ENCODE peak calls at places on chromosomes 16 and 17, in seven cellular contexts. One of them, this sample, is unnamed. For H3K9me3, the result is how much of the 10 kb centered on the place peaks cover.

GRCh38 chr17:79923974-79924638 is 84.9 kb upstream of the CBX4 start:
- DNase-seq in cardiac muscle cell: peak
- DNase-seq in tibial artery: no peak
- DNase-seq in CD8-positive, alpha-beta T cell: peak
- DNase-seq in heart left ventricle: no peak
- DNase-seq in Peyer's patch: peak
- DNase-seq in stomach: peak
- DNase-seq in this sample: no peak

GRCh38 chr17:80716986-80717385 is 172.3 kb downstream of the RPTOR start:
- DNase-seq in heart left ventricle: no peak
- DNase-seq in tibial artery: no peak
- DNase-seq in cardiac muscle cell: no peak
- DNase-seq in Peyer's patch: no peak
- DNase-seq in stomach: no peak
- DNase-seq in CD8-positive, alpha-beta T cell: no peak
- DNase-seq in this sample: no peak

GRCh38 chr16:84068041-84068440 is 25.4 kb upstream of the SLC38A8 start:
- DNase-seq in stomach: no peak
- DNase-seq in Peyer's patch: no peak
- DNase-seq in tibial artery: no peak
- DNase-seq in cardiac muscle cell: no peak
- DNase-seq in heart left ventricle: no peak
- DNase-seq in CD8-positive, alpha-beta T cell: no peak
- DNase-seq in this sample: no peak

GRCh38 chr17:40535924-40536717 is 29.2 kb downstream of the CCR7 start:
- DNase-seq in stomach: no peak
- DNase-seq in Peyer's patch: no peak
- DNase-seq in tibial artery: peak
- DNase-seq in CD8-positive, alpha-beta T cell: no peak
- DNase-seq in cardiac muscle cell: peak
- DNase-seq in heart left ventricle: no peak
- DNase-seq in this sample: peak

GRCh38 chr17:16287563-16288027 is 65.7 kb downstream of the CENPV start:
- DNase-seq in heart left ventricle: no peak
- DNase-seq in CD8-positive, alpha-beta T cell: no peak
- DNase-seq in cardiac muscle cell: no peak
- DNase-seq in tibial artery: no peak
- DNase-seq in stomach: peak
- DNase-seq in Peyer's patch: peak
- DNase-seq in this sample: no peak

GRCh38 chr17:17812211-17813054 is 24.4 kb downstream of the SREBF1 start:
- DNase-seq in cardiac muscle cell: peak
- DNase-seq in Peyer's patch: peak
- DNase-seq in stomach: peak
- DNase-seq in tibial artery: peak
- DNase-seq in CD8-positive, alpha-beta T cell: peak
- DNase-seq in heart left ventricle: peak
- DNase-seq in this sample: peak

GRCh38 chr17:10197362-10197720 is 1.1 kb downstream of the GAS7 start:
- DNase-seq in Peyer's patch: no peak
- DNase-seq in cardiac muscle cell: peak
- DNase-seq in tibial artery: no peak
- DNase-seq in heart left ventricle: no peak
- DNase-seq in stomach: no peak
- DNase-seq in CD8-positive, alpha-beta T cell: no peak
- DNase-seq in this sample: peak

GRCh38 chr16:48206594-48207242 is 37.4 kb upstream of the LONP2 start:
- DNase-seq in tibial artery: no peak
- DNase-seq in CD8-positive, alpha-beta T cell: no peak
- DNase-seq in Peyer's patch: peak
- DNase-seq in cardiac muscle cell: no peak
- DNase-seq in heart left ventricle: no peak
- DNase-seq in stomach: no peak
- DNase-seq in this sample: no peak

GRCh38 chr17:75194879-75195278 is 10.6 kb upstream of the NUP85 start:
- DNase-seq in CD8-positive, alpha-beta T cell: no peak
- DNase-seq in cardiac muscle cell: no peak
- DNase-seq in Peyer's patch: no peak
- DNase-seq in tibial artery: no peak
- DNase-seq in stomach: no peak
- DNase-seq in heart left ventricle: no peak
- DNase-seq in this sample: no peak

GRCh38 chr17:81930142-81931125 is 2.9 kb upstream of the MAFG start:
- DNase-seq in Peyer's patch: no peak
- DNase-seq in heart left ventricle: no peak
- DNase-seq in CD8-positive, alpha-beta T cell: no peak
- DNase-seq in tibial artery: no peak
- DNase-seq in stomach: no peak
- DNase-seq in cardiac muscle cell: no peak
- DNase-seq in this sample: no peak

GRCh38 chr17:323181-323580 is 29.4 kb downstream of the RPH3AL start:
- DNase-seq in Peyer's patch: no peak
- DNase-seq in heart left ventricle: peak
- DNase-seq in tibial artery: no peak
- DNase-seq in cardiac muscle cell: no peak
- DNase-seq in CD8-positive, alpha-beta T cell: no peak
- DNase-seq in stomach: no peak
- DNase-seq in this sample: peak

GRCh38 chr17:77451271-77451893 is 310.6 kb downstream of the SEC14L1 start:
- DNase-seq in heart left ventricle: peak
- DNase-seq in Peyer's patch: peak
- DNase-seq in CD8-positive, alpha-beta T cell: peak
- DNase-seq in cardiac muscle cell: peak
- DNase-seq in stomach: peak
- DNase-seq in tibial artery: no peak
- DNase-seq in this sample: peak

GRCh38 chr16:3295209-3295608 is 10.0 kb downstream of the TIGD7 start:
- DNase-seq in cardiac muscle cell: no peak
- DNase-seq in tibial artery: no peak
- DNase-seq in heart left ventricle: no peak
- DNase-seq in Peyer's patch: no peak
- DNase-seq in stomach: no peak
- DNase-seq in CD8-positive, alpha-beta T cell: no peak
- DNase-seq in this sample: no peak
- H3K9me3 ChIP-seq in cardiac muscle cell: under half
- H3K9me3 ChIP-seq in tibial artery: half or more
- H3K9me3 ChIP-seq in heart left ventricle: half or more
- H3K9me3 ChIP-seq in Peyer's patch: half or more
- H3K9me3 ChIP-seq in stomach: half or more
- H3K9me3 ChIP-seq in CD8-positive, alpha-beta T cell: half or more
- H3K9me3 ChIP-seq in this sample: half or more

GRCh38 chr16:35689764-35690163 is 2230.4 kb downstream of the TP53TG3F start:
- DNase-seq in cardiac muscle cell: no peak
- DNase-seq in heart left ventricle: no peak
- DNase-seq in stomach: no peak
- DNase-seq in Peyer's patch: no peak
- DNase-seq in tibial artery: no peak
- DNase-seq in CD8-positive, alpha-beta T cell: no peak
- DNase-seq in this sample: no peak

GRCh38 chr16:35685085-35685484 is 2225.7 kb downstream of the TP53TG3F start:
- DNase-seq in CD8-positive, alpha-beta T cell: no peak
- DNase-seq in tibial artery: no peak
- DNase-seq in stomach: no peak
- DNase-seq in heart left ventricle: no peak
- DNase-seq in cardiac muscle cell: no peak
- DNase-seq in Peyer's patch: no peak
- DNase-seq in this sample: no peak

GRCh38 chr16:35687071-35687470 is 2227.7 kb downstream of the TP53TG3F start:
- DNase-seq in stomach: no peak
- DNase-seq in Peyer's patch: no peak
- DNase-seq in tibial artery: no peak
- DNase-seq in CD8-positive, alpha-beta T cell: no peak
- DNase-seq in cardiac muscle cell: no peak
- DNase-seq in heart left ventricle: no peak
- DNase-seq in this sample: no peak

GRCh38 chr16:35687781-35688180 is 2228.4 kb downstream of the TP53TG3F start:
- DNase-seq in CD8-positive, alpha-beta T cell: no peak
- DNase-seq in stomach: no peak
- DNase-seq in Peyer's patch: no peak
- DNase-seq in cardiac muscle cell: no peak
- DNase-seq in tibial artery: no peak
- DNase-seq in heart left ventricle: no peak
- DNase-seq in this sample: no peak

GRCh38 chr16:35686595-35686994 is 2227.2 kb downstream of the TP53TG3F start:
- DNase-seq in heart left ventricle: no peak
- DNase-seq in CD8-positive, alpha-beta T cell: no peak
- DNase-seq in Peyer's patch: no peak
- DNase-seq in stomach: no peak
- DNase-seq in cardiac muscle cell: no peak
- DNase-seq in tibial artery: no peak
- DNase-seq in this sample: no peak
- H3K9me3 ChIP-seq in heart left ventricle: under half
- H3K9me3 ChIP-seq in CD8-positive, alpha-beta T cell: under half
- H3K9me3 ChIP-seq in Peyer's patch: under half
- H3K9me3 ChIP-seq in stomach: half or more
- H3K9me3 ChIP-seq in cardiac muscle cell: under half
- H3K9me3 ChIP-seq in tibial artery: under half
- H3K9me3 ChIP-seq in this sample: under half

DNA sequence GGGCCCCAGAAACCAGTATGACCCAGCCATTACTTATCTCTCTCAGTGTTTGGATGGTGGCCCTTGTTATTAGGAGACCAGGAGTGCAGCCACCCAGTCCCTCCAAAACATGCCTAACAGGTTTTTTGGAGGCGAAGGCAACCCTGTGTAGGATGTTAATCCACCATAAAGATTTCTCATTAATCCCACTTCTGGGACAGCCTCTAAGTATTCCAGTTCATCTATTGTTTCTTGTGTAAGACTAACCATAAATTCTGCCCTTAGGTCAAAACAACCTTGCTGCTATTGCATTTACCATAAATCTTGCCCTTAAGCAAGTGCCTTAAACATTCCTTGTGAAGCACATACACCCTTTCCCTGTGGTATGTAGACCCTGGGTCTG is 21.5 kb upstream of the OR1F1 start:
- DNase-seq in stomach: no peak
- DNase-seq in heart left ventricle: peak
- DNase-seq in tibial artery: no peak
- DNase-seq in Peyer's patch: no peak
- DNase-seq in cardiac muscle cell: no peak
- DNase-seq in CD8-positive, alpha-beta T cell: no peak
- DNase-seq in this sample: no peak
- H3K9me3 ChIP-seq in stomach: under half
- H3K9me3 ChIP-seq in heart left ventricle: under half
- H3K9me3 ChIP-seq in tibial artery: under half
- H3K9me3 ChIP-seq in Peyer's patch: under half
- H3K9me3 ChIP-seq in cardiac muscle cell: under half
- H3K9me3 ChIP-seq in CD8-positive, alpha-beta T cell: under half
- H3K9me3 ChIP-seq in this sample: under half

DNA sequence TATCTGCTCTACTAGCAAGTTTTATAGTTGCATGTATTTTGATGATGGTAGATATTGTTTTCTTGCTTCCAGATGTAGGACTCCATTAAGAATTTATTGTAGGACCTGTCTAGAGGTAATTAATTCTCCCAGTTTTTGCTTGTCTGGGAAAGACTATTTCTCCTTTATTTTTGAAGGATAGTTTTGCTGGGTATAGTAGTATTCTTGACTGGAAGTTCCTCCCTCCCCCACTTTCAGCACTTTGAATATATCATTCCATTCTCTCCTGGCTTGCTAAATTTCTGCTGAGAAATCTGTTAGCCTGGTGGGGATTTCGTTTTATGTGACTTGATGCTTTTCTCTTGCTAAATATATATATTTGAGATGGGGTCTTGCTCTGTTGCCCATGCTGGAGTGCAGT is 8.0 kb upstream of the PHB1 start:
- DNase-seq in stomach: no peak
- DNase-seq in CD8-positive, alpha-beta T cell: no peak
- DNase-seq in heart left ventricle: no peak
- DNase-seq in cardiac muscle cell: no peak
- DNase-seq in Peyer's patch: no peak
- DNase-seq in tibial artery: no peak
- DNase-seq in this sample: no peak
- H3K9me3 ChIP-seq in stomach: under half
- H3K9me3 ChIP-seq in CD8-positive, alpha-beta T cell: under half
- H3K9me3 ChIP-seq in heart left ventricle: under half
- H3K9me3 ChIP-seq in cardiac muscle cell: under half
- H3K9me3 ChIP-seq in Peyer's patch: under half
- H3K9me3 ChIP-seq in tibial artery: under half
- H3K9me3 ChIP-seq in this sample: under half

GRCh38 chr16:5505093-5505887 is 407.7 kb upstream of the EEF2KMT start:
- DNase-seq in stomach: no peak
- DNase-seq in cardiac muscle cell: no peak
- DNase-seq in tibial artery: no peak
- DNase-seq in heart left ventricle: no peak
- DNase-seq in CD8-positive, alpha-beta T cell: no peak
- DNase-seq in Peyer's patch: no peak
- DNase-seq in this sample: no peak

GRCh38 chr16:5502467-5502869 is 404.9 kb upstream of the EEF2KMT start:
- DNase-seq in heart left ventricle: no peak
- DNase-seq in stomach: no peak
- DNase-seq in Peyer's patch: no peak
- DNase-seq in tibial artery: no peak
- DNase-seq in cardiac muscle cell: peak
- DNase-seq in CD8-positive, alpha-beta T cell: no peak
- DNase-seq in this sample: no peak

GRCh38 chr16:5506021-5506420 is 408.4 kb upstream of the EEF2KMT start:
- DNase-seq in cardiac muscle cell: no peak
- DNase-seq in tibial artery: no peak
- DNase-seq in CD8-positive, alpha-beta T cell: no peak
- DNase-seq in stomach: no peak
- DNase-seq in heart left ventricle: no peak
- DNase-seq in Peyer's patch: no peak
- DNase-seq in this sample: no peak

GRCh38 chr16:5502944-5503343 is 405.3 kb upstream of the EEF2KMT start:
- DNase-seq in Peyer's patch: no peak
- DNase-seq in CD8-positive, alpha-beta T cell: no peak
- DNase-seq in heart left ventricle: no peak
- DNase-seq in tibial artery: no peak
- DNase-seq in stomach: no peak
- DNase-seq in cardiac muscle cell: no peak
- DNase-seq in this sample: no peak

GRCh38 chr16:5504028-5504758 is 406.6 kb upstream of the EEF2KMT start:
- DNase-seq in tibial artery: no peak
- DNase-seq in stomach: peak
- DNase-seq in cardiac muscle cell: no peak
- DNase-seq in Peyer's patch: no peak
- DNase-seq in heart left ventricle: no peak
- DNase-seq in CD8-positive, alpha-beta T cell: no peak
- DNase-seq in this sample: no peak
- H3K9me3 ChIP-seq in tibial artery: under half
- H3K9me3 ChIP-seq in stomach: under half
- H3K9me3 ChIP-seq in cardiac muscle cell: under half
- H3K9me3 ChIP-seq in Peyer's patch: under half
- H3K9me3 ChIP-seq in heart left ventricle: under half
- H3K9me3 ChIP-seq in CD8-positive, alpha-beta T cell: under half
- H3K9me3 ChIP-seq in this sample: under half

GRCh38 chr17:56543280-56543679 is 50.2 kb upstream of the NOG start:
- DNase-seq in Peyer's patch: no peak
- DNase-seq in tibial artery: no peak
- DNase-seq in cardiac muscle cell: peak
- DNase-seq in CD8-positive, alpha-beta T cell: no peak
- DNase-seq in stomach: no peak
- DNase-seq in heart left ventricle: no peak
- DNase-seq in this sample: no peak
- H3K9me3 ChIP-seq in Peyer's patch: under half
- H3K9me3 ChIP-seq in tibial artery: under half
- H3K9me3 ChIP-seq in cardiac muscle cell: under half
- H3K9me3 ChIP-seq in CD8-positive, alpha-beta T cell: under half
- H3K9me3 ChIP-seq in stomach: under half
- H3K9me3 ChIP-seq in heart left ventricle: under half
- H3K9me3 ChIP-seq in this sample: under half

This sample was measured in upper lobe of right lung.